ENCODE peak calls at places on chromosomes 5 and 9, in nine cellular contexts. M, N, F, D, V, L, W, E and K are unnamed samples. For H3K36me3 and H3K4me1, the result is how much of the 10 kb centered on the place peaks cover.

GRCh38 chr5:116145416-116145815 is 60.6 kb downstream of the COMMD10 start:
- DNase-seq in M (no peak), N (no peak), F (no peak), D (no peak), V (no peak), L (no peak), W (no peak), E (no peak), K (no peak)

GRCh38 chr5:168529361-168530234 is 493 bp downstream of the FBLL1 start:
- DNase-seq in M (peak), N (no peak), F (peak), D (peak), V (peak), L (no peak), W (no peak), E (no peak), K (no peak)

GRCh38 chr5:37757980-37758582 is 81.8 kb downstream of the GDNF start:
- DNase-seq in M (no peak), N (no peak), F (no peak), D (no peak), V (no peak), L (no peak), W (no peak), E (no peak), K (no peak)

GRCh38 chr9:131734165-131734610 is 5.7 kb downstream of the RAPGEF1 start:
- DNase-seq in M (no peak), N (peak), F (no peak), D (no peak), V (no peak), L (peak), W (peak), E (no peak), K (peak)

GRCh38 chr9:6590772-6591384 is 54.7 kb downstream of the GLDC start:
- DNase-seq in M (no peak), N (no peak), F (no peak), D (no peak), V (no peak), L (no peak), W (no peak), E (no peak), K (peak)

GRCh38 chr5:93578813-93579560 is 2.0 kb downstream of the NR2F1-AS1 start:
- DNase-seq in M (peak), N (no peak), F (no peak), D (peak), V (peak), L (no peak), W (peak), E (peak), K (peak)

GRCh38 chr5:115840825-115841224 is 540 bp downstream of the ATG12 start:
- DNase-seq in M (no peak), N (no peak), F (peak), D (no peak), V (no peak), L (no peak), W (no peak), E (no peak), K (no peak)

GRCh38 chr9:71295928-71296327 is 174.5 kb upstream of the TRPM3 start:
- DNase-seq in M (no peak), N (no peak), F (no peak), D (no peak), V (no peak), L (no peak), W (no peak), E (no peak), K (no peak)

GRCh38 chr9:33795281-33795680 is at the start of gene PRSS3:
- DNase-seq in M (no peak), N (no peak), F (no peak), D (no peak), V (no peak), L (no peak), W (no peak), E (no peak), K (peak)

GRCh38 chr5:142906863-142907671 is 136.9 kb downstream of the ARHGAP26 start:
- DNase-seq in M (no peak), N (no peak), F (no peak), D (no peak), V (no peak), L (no peak), W (no peak), E (peak), K (no peak)

DNA sequence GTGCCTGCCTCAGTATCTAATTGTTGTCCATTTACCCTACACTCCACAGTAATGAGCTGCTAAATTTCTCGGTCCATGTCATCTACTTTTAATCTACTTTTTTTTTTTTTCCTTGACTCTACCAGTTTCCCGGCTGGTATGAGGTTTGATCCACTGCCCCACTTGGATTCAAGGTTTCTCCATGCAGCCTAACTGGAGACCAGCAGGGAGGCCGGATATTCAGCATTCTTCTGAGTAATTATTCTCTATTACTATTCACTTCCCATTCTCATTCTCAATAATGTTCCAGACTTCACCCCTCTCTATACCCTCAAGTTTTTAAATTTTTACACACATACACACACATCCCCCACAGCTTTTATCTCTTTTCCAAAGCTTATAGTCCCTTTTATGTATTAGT is 51.0 kb upstream of the SUSD1 start:
- DNase-seq in M (no peak), N (no peak), F (no peak), D (no peak), V (no peak), L (no peak), W (no peak), E (no peak), K (no peak)
- H3K36me3 ChIP-seq in M (under half), N (half or more), F (half or more), D (under half), V (under half), L (under half), W (under half), E (under half), K (under half)

GRCh38 chr9:104869801-104870200 is 58.2 kb downstream of the ABCA1 start:
- DNase-seq in M (no peak), N (no peak), F (no peak), D (no peak), V (no peak), L (no peak), W (no peak), E (peak), K (no peak)

GRCh38 chr9:104868687-104869404 is 59.1 kb downstream of the ABCA1 start:
- DNase-seq in M (peak), N (peak), F (peak), D (peak), V (peak), L (no peak), W (peak), E (peak), K (peak)

GRCh38 chr9:104866186-104866585 is 61.8 kb downstream of the ABCA1 start:
- DNase-seq in M (no peak), N (no peak), F (no peak), D (no peak), V (no peak), L (no peak), W (no peak), E (peak), K (no peak)

GRCh38 chr9:104864675-104865104 is 63.3 kb downstream of the ABCA1 start:
- DNase-seq in M (no peak), N (no peak), F (no peak), D (no peak), V (no peak), L (no peak), W (no peak), E (peak), K (no peak)

GRCh38 chr9:104868303-104868686 is 59.7 kb downstream of the ABCA1 start:
- DNase-seq in M (no peak), N (no peak), F (no peak), D (no peak), V (no peak), L (no peak), W (no peak), E (no peak), K (peak)
- H3K4me1 ChIP-seq in M (under half), N (half or more), F (under half), D (under half), V (under half), L (under half), W (under half), E (under half), K (half or more)

GRCh38 chr9:90890146-90890545 is 88.5 kb downstream of the SYK start:
- DNase-seq in M (peak), N (no peak), F (peak), D (no peak), V (peak), L (no peak), W (no peak), E (no peak), K (no peak)
- H3K36me3 ChIP-seq in M (under half), N (under half), F (under half), D (under half), V (under half), L (under half), W (under half), E (under half), K (under half)

GRCh38 chr9:110620726-110621125 is 41.2 kb upstream of the SVEP1 start:
- DNase-seq in M (no peak), N (no peak), F (no peak), D (no peak), V (no peak), L (no peak), W (no peak), E (no peak), K (no peak)

GRCh38 chr9:110622368-110622767 is 42.8 kb upstream of the SVEP1 start:
- DNase-seq in M (no peak), N (no peak), F (no peak), D (no peak), V (no peak), L (no peak), W (no peak), E (no peak), K (no peak)

GRCh38 chr9:110626109-110626829 is 42.3 kb upstream of the MUSK start:
- DNase-seq in M (peak), N (no peak), F (no peak), D (no peak), V (no peak), L (no peak), W (no peak), E (peak), K (no peak)

GRCh38 chr9:110619831-110620230 is 40.3 kb upstream of the SVEP1 start:
- DNase-seq in M (no peak), N (no peak), F (no peak), D (no peak), V (no peak), L (no peak), W (no peak), E (peak), K (no peak)

GRCh38 chr9:110623462-110624025 is 44.0 kb upstream of the SVEP1 start:
- DNase-seq in M (peak), N (no peak), F (peak), D (no peak), V (peak), L (peak), W (peak), E (peak), K (peak)
- H3K4me1 ChIP-seq in M (under half), N (under half), F (under half), D (under half), V (under half), L (under half), W (under half), E (under half), K (under half)

GRCh38 chr5:14366763-14367162 is 214.8 kb upstream of the OTULINL start:
- DNase-seq in M (no peak), N (no peak), F (no peak), D (no peak), V (no peak), L (no peak), W (no peak), E (no peak), K (no peak)
- H3K36me3 ChIP-seq in M (under half), N (half or more), F (half or more), D (under half), V (under half), L (under half), W (under half), E (half or more), K (half or more)

GRCh38 chr5:140145223-140145622 is 19.5 kb downstream of the IGIP start:
- DNase-seq in M (no peak), N (no peak), F (no peak), D (no peak), V (no peak), L (no peak), W (no peak), E (no peak), K (no peak)
- H3K4me1 ChIP-seq in M (under half), N (under half), F (under half), D (under half), V (under half), L (under half), W (under half), E (under half), K (under half)

GRCh38 chr5:181245427-181246275 is 1.9 kb upstream of the RACK1 start:
- DNase-seq in M (no peak), N (no peak), F (no peak), D (peak), V (peak), L (no peak), W (no peak), E (no peak), K (no peak)
- H3K36me3 ChIP-seq in M (under half), N (under half), F (under half), D (under half), V (under half), L (under half), W (under half), E (under half), K (under half)

DNA sequence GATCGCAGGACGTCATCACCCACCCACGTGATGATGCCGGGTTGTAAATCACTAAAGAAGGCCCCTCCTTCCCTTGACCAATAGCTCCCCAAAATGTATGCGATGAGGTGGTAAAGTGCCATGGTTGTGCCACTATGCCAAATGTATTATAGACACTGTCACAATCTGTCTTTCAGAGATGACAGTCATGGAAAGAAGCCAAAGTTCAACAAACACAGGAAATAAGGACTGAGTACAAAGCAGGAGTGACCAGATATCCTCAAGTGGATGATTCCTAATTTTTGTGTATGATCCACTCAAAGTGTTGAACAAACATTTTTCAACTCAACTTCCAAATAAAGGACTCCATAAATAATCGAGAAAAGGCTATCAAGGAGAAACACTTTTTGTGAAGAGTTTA is 12.5 kb downstream of the GLIS3 start:
- DNase-seq in M (no peak), N (no peak), F (no peak), D (no peak), V (no peak), L (no peak), W (no peak), E (no peak), K (no peak)
- H3K4me1 ChIP-seq in M (under half), N (under half), F (under half), D (under half), V (under half), L (under half), W (under half), E (under half), K (under half)

GRCh38 chr9:100284247-100284646 is 68.5 kb downstream of the TEX10 start:
- DNase-seq in M (no peak), N (no peak), F (no peak), D (no peak), V (no peak), L (no peak), W (no peak), E (no peak), K (no peak)
- H3K36me3 ChIP-seq in M (under half), N (under half), F (under half), D (under half), V (under half), L (under half), W (under half), E (under half), K (under half)